ENCODE peak calls at places on chromosomes 2 and 18, in four cellular contexts. R is GM20000, P is hypothalamus, O is 8988T. A is an unnamed sample.

GRCh38 chr18:63949068-63949737 is at the start of gene HMSD:
- DNase-seq in P (no peak), R (peak; percentile 80), O (peak; percentile 22), A (peak; percentile 40)

GRCh38 chr18:13568443-13569392 is 157.6 kb downstream of the FAM210A start:
- DNase-seq in R (peak; percentile 75), O (no peak), P (no peak), A (peak; percentile 9)

GRCh38 chr2:222653280-222653679 is 2.6 kb downstream of the FARSB start:
- DNase-seq in P (no peak), O (no peak), R (no peak), A (no peak)

GRCh38 chr2:101157272-101157671 is 6.1 kb upstream of the TBC1D8 start:
- DNase-seq in P (no peak), R (no peak), O (no peak), A (no peak)

GRCh38 chr2:190589008-190589407 is 54.5 kb upstream of the NEMP2 start:
- DNase-seq in P (no peak), R (no peak), O (no peak), A (no peak)

GRCh38 chr18:59897321-59897954 is 2.4 kb upstream of the PMAIP1 start:
- DNase-seq in O (no peak), R (no peak), P (no peak), A (no peak)

GRCh38 chr2:110116033-110116710 is 550 bp upstream of the MALL start:
- DNase-seq in O (peak; percentile 57), P (no peak), R (peak; percentile 36), A (peak; percentile 83)

GRCh38 chr2:221465776-221466175 is 106.3 kb downstream of the EPHA4 start:
- DNase-seq in O (no peak), P (no peak), R (no peak), A (no peak)

GRCh38 chr18:11570770-11571169 is 38.6 kb upstream of the SLC35G4 start:
- DNase-seq in O (no peak), R (no peak), P (no peak), A (peak; percentile 21)

GRCh38 chr2:133504566-133505505 is 63.4 kb downstream of the NCKAP5 start:
- DNase-seq in P (no peak), R (no peak), O (no peak), A (no peak)

GRCh38 chr2:159968282-159968900 is 94.0 kb downstream of the PLA2R1 start:
- DNase-seq in O (peak; percentile 27), P (no peak), R (peak; percentile 43), A (peak; percentile 18)

GRCh38 chr2:23312996-23313606 is 71.9 kb upstream of the KLHL29 start:
- DNase-seq in O (peak; percentile 45), P (no peak), R (peak; percentile 63), A (peak; percentile 28)

GRCh38 chr2:109447251-109447661 is 166.5 kb downstream of the SEPTIN10 start:
- DNase-seq in P (no peak), R (no peak), O (no peak), A (no peak)

GRCh38 chr2:54572636-54573531 is 116.8 kb downstream of the SPTBN1 start:
- DNase-seq in P (no peak), R (no peak), O (no peak), A (no peak)

GRCh38 chr2:46657042-46657504 is 177.7 kb downstream of the TMEM247 start:
- DNase-seq in O (no peak), P (no peak), R (peak; percentile 42), A (peak; percentile 62)

GRCh38 chr2:26292646-26293045 is 47.9 kb downstream of the HADHB start:
- DNase-seq in P (no peak), R (no peak), O (no peak), A (no peak)

GRCh38 chr2:208570066-208570465 is 163.5 kb downstream of the PTH2R start:
- DNase-seq in P (no peak), R (no peak), O (no peak), A (no peak)

GRCh38 chr2:206728277-206729199 is 10.3 kb upstream of the DYTN start:
- DNase-seq in P (no peak), R (no peak), O (no peak), A (peak; percentile 39)

GRCh38 chr2:41963661-41964525 is 83.9 kb upstream of the PKDCC start:
- DNase-seq in O (no peak), P (no peak), R (no peak), A (no peak)

GRCh38 chr18:2146092-2146491 is 425.2 kb downstream of the METTL4 start:
- DNase-seq in R (no peak), P (no peak), O (no peak), A (no peak)

GRCh38 chr18:8654482-8655451 is 45.5 kb downstream of the RAB12 start:
- DNase-seq in R (peak; percentile 64), P (no peak), O (no peak), A (peak; percentile 22)

GRCh38 chr2:177405029-177405692 is 12.6 kb downstream of the AGPS start:
- DNase-seq in O (no peak), R (no peak), P (no peak), A (no peak)

GRCh38 chr2:179646173-179646762 is 215.1 kb downstream of the ZNF385B start:
- DNase-seq in R (no peak), P (no peak), O (no peak), A (no peak)

GRCh38 chr2:145593991-145594702 is 1074.2 kb upstream of the ZEB2 start:
- DNase-seq in R (no peak), O (no peak), P (no peak), A (peak; percentile 73)

GRCh38 chr18:74760436-74760835 is 162.8 kb downstream of the ZNF407 start:
- DNase-seq in O (no peak), R (no peak), P (no peak), A (no peak)

GRCh38 chr18:31723998-31724711 is 36.5 kb downstream of the SLC25A52 start:
- DNase-seq in P (no peak), R (no peak), O (no peak), A (no peak)

GRCh38 chr2:85741811-85742507 is 11.8 kb upstream of the ATOH8 start:
- DNase-seq in O (no peak), R (no peak), P (peak; percentile 73), A (peak; percentile 73)

GRCh38 chr2:72627059-72627458 is 198.8 kb downstream of the EXOC6B start:
- DNase-seq in P (no peak), O (no peak), R (no peak), A (no peak)

A was measured in A549.